ENCODE peak calls at places on chromosome 14, in six cellular contexts. N is HL-60; T is ovary; G is keratinocyte; J is CD4-positive, CD25-positive, alpha-beta regulatory T cell; C is pancreas. S is an unnamed sample. For H3K27me3, the result is how much of the 10 kb centered on the place peaks cover.

GRCh38 chr14:69535230-69535848 is 39.3 kb downstream of the CCDC177 start:
- DNase-seq in N (no peak), T (no peak), G (no peak), J (no peak), C (no peak), S (no peak)

GRCh38 chr14:77615231-77616132 is 955 bp downstream of the SPTLC2 start:
- DNase-seq in N (peak), T (no peak), G (no peak), J (peak), C (no peak), S (no peak)

GRCh38 chr14:84071061-84071460 is 1458.9 kb upstream of the FLRT2 start:
- DNase-seq in N (no peak), T (no peak), G (no peak), J (no peak), C (no peak), S (no peak)

GRCh38 chr14:75979071-75979571 is 2.7 kb downstream of the TGFB3 start:
- DNase-seq in N (peak), T (peak), G (no peak), J (peak), C (peak), S (no peak)

GRCh38 chr14:32047791-32048190 is 29.3 kb upstream of the ARHGAP5 start:
- DNase-seq in N (no peak), T (no peak), G (no peak), J (no peak), C (no peak), S (no peak)

GRCh38 chr14:56821177-56821576 is 10.9 kb upstream of the OTX2 start:
- DNase-seq in N (no peak), T (no peak), G (no peak), J (no peak), C (no peak), S (no peak)

GRCh38 chr14:67532998-67533753 is at the start of gene PLEKHH1:
- DNase-seq in N (peak), T (peak), G (no peak), J (peak), C (peak), S (no peak)

GRCh38 chr14:64536488-64537245 is 3.9 kb upstream of the HSPA2 start:
- DNase-seq in N (no peak), T (no peak), G (no peak), J (no peak), C (no peak), S (no peak)

GRCh38 chr14:69571879-69572633 is 2.6 kb downstream of the CCDC177 start:
- DNase-seq in N (peak), T (peak), G (no peak), J (peak), C (no peak), S (no peak)

GRCh38 chr14:84770030-84770429 is 759.9 kb upstream of the FLRT2 start:
- DNase-seq in N (no peak), T (no peak), G (no peak), J (no peak), C (no peak), S (no peak)

GRCh38 chr14:95498622-95499353 is 17.7 kb downstream of the SYNE3 start:
- DNase-seq in N (no peak), T (peak), G (no peak), J (no peak), C (no peak), S (no peak)

GRCh38 chr14:67221982-67222328 is 19.3 kb upstream of the PALS1 start:
- DNase-seq in N (no peak), T (no peak), G (no peak), J (no peak), C (no peak), S (no peak)

GRCh38 chr14:75548544-75548943 is 26.3 kb downstream of the BATF start:
- DNase-seq in N (no peak), T (no peak), G (no peak), J (no peak), C (no peak), S (no peak)

GRCh38 chr14:65019944-65020566 is 33.4 kb downstream of the FNTB start:
- DNase-seq in N (peak), T (peak), G (no peak), J (peak), C (peak), S (peak)

GRCh38 chr14:26687438-26687837 is 89.6 kb upstream of the NOVA1 start:
- DNase-seq in N (no peak), T (no peak), G (no peak), J (no peak), C (no peak), S (no peak)

GRCh38 chr14:67187210-67187609 is 2.0 kb upstream of the GARIN2 start:
- DNase-seq in N (no peak), T (no peak), G (peak), J (no peak), C (no peak), S (peak)

GRCh38 chr14:68654471-68654941 is 138.4 kb downstream of the ZFP36L1 start:
- DNase-seq in N (no peak), T (peak), G (no peak), J (no peak), C (peak), S (no peak)

GRCh38 chr14:22602853-22603252 is 4.8 kb downstream of the ABHD4 start:
- DNase-seq in N (no peak), T (no peak), G (no peak), J (no peak), C (no peak), S (no peak)

GRCh38 chr14:32761381-32761968 is 177.2 kb upstream of the NPAS3 start:
- DNase-seq in N (no peak), T (no peak), G (no peak), J (no peak), C (no peak), S (peak)

GRCh38 chr14:95502381-95502950 is 14.0 kb downstream of the SYNE3 start:
- DNase-seq in N (peak), T (no peak), G (no peak), J (no peak), C (no peak), S (no peak)

GRCh38 chr14:77120771-77121743 is 20.5 kb downstream of the ZDHHC22 start:
- DNase-seq in N (no peak), T (peak), G (no peak), J (peak), C (no peak), S (no peak)

GRCh38 chr14:21382886-21383847 is 652 bp downstream of the SUPT16H start:
- DNase-seq in N (peak), T (peak), G (no peak), J (peak), C (peak), S (no peak)

GRCh38 chr14:29339491-29339890 is 572.9 kb downstream of the FOXG1 start:
- DNase-seq in N (no peak), T (no peak), G (no peak), J (no peak), C (no peak), S (peak)

GRCh38 chr14:29220077-29220476 is 453.5 kb downstream of the FOXG1 start:
- DNase-seq in N (no peak), T (no peak), G (no peak), J (no peak), C (no peak), S (no peak)

GRCh38 chr14:85599939-85600338 is 70.0 kb downstream of the FLRT2 start:
- DNase-seq in N (peak), T (no peak), G (no peak), J (no peak), C (no peak), S (no peak)

GRCh38 chr14:24296341-24297157 is 3.0 kb downstream of the DHRS1 start:
- DNase-seq in N (peak), T (peak), G (peak), J (peak), C (peak), S (peak)

GRCh38 chr14:87186745-87187144 is 806.2 kb downstream of the GALC start:
- DNase-seq in N (no peak), T (no peak), G (no peak), J (no peak), C (no peak), S (no peak)

GRCh38 chr14:81390706-81391105 is 9.4 kb downstream of the STON2 start:
- DNase-seq in N (no peak), T (no peak), G (no peak), J (no peak), C (no peak), S (no peak)

GRCh38 chr14:97416550-97416949 is 619.4 kb downstream of the VRK1 start:
- DNase-seq in N (no peak), T (no peak), G (no peak), J (no peak), C (no peak), S (no peak)
- H3K27me3 ChIP-seq in N (under half), T (under half), G (under half), J (under half), C (under half), S (under half)

DNA sequence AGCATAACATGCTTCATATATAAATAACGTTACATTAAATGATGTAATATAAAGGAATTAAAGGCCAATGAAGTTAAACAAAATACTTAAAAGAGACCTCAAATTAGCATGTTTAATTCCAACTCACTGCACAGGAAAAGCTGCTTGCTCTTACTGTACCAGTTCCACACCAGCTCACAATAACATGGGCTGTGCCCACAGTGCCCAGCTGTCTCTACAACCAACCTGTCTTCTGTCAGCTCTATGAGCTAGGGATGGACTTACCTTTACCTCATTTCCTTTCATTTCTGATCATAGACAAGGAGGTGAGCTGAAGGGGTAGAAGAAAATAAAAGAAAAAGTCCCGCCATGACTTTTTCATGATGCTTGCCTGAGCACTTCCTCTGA is 64.8 kb downstream of the NKX2-1 start:
- DNase-seq in N (no peak), T (no peak), G (no peak), J (no peak), C (no peak), S (no peak)
- H3K27me3 ChIP-seq in N (under half), T (under half), G (under half), J (under half), C (under half), S (under half)

DNA sequence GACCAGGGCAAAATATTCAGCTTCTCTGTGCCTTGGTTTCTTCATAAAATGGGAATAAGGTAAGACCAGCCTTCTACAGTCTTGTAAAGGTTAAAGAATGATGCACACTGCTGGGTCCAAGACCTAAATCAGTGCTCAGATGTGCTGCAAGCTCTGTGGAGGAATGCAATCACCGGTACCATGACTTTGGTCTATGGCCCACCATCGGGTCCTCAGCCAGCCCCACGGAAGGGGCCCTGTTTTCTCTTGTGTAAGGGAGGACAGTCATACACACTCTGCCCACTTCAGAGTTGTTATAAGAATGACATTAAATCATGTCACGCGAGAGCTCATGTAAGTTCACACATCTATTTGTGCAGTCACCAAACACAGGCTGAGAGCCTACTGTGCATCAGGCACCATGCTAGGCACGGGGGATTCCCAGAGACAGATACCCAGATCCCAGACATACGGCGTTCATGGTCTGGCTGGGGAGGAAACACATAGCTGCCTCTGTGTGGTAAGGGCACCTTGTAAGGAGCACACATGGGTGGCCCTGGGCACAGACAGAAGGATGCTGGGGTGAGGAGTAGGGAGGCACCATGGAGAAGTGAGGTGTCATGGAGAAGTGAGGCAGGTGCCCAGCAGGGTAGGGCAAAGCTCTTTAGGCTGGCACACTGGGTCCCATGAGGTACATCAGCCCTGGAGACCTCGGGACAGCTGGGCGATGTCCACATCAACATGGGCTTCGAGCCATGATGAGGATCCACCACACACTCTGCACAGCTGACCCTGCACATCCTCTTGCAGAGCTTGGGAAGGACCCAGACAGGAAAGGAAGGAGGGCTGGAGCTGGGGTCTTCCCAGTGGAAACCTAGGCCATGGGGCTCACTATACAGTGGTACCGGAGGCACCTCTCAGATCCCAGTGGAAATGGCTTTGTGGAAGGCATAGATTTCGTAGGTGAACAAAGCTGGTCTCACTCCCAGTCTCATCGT is 190.4 kb upstream of the DIO3 start:
- DNase-seq in N (no peak), T (peak), G (no peak), J (no peak), C (no peak), S (no peak)
- H3K27me3 ChIP-seq in N (under half), T (under half), G (under half), J (under half), C (under half), S (under half)

GRCh38 chr14:74418031-74418430 is 8.0 kb downstream of the SYNDIG1L start:
- DNase-seq in N (no peak), T (no peak), G (no peak), J (no peak), C (no peak), S (no peak)
- H3K27me3 ChIP-seq in N (under half), T (under half), G (under half), J (under half), C (under half), S (under half)

GRCh38 chr14:36591482-36591881 is 9.1 kb upstream of the NKX2-8 start:
- DNase-seq in N (no peak), T (no peak), G (no peak), J (no peak), C (no peak), S (no peak)
- H3K27me3 ChIP-seq in N (under half), T (under half), G (under half), J (under half), C (under half), S (under half)

DNA sequence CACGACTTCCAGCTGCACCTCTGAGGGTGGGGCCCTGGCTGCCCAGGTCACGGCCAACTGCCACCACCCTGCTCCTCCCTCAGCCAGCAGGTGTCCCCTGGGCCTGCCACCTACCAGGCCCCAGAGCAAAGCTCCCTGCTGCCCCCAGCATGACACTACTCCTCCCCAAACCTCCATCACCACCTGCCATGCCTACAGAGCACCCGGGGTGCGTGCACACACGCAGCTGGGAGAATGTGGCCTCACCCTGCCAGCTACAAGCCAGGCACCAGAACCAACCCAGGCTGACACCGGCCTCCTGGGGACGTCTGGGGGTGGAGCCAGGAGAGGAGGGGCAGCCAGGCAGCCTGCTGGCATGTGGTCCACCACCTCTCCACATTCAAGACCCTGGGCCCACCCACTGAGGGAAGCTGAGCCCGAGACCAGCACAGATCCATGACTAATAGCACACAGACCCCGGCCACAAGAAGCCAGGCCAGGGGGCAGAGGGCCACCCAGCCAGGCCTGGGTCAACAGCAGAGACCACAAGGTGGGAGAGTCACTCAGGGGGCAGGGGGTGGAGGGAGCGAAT is 3.4 kb downstream of the JAG2 start:
- DNase-seq in N (no peak), T (no peak), G (no peak), J (no peak), C (no peak), S (no peak)
- H3K27me3 ChIP-seq in N (under half), T (under half), G (under half), J (under half), C (under half), S (under half)

GRCh38 chr14:93788307-93788556 is at the start of gene PRIMA1:
- DNase-seq in N (no peak), T (no peak), G (no peak), J (no peak), C (no peak), S (no peak)

GRCh38 chr14:93788557-93789365 is 476 bp upstream of the PRIMA1 start:
- DNase-seq in N (no peak), T (peak), G (no peak), J (no peak), C (no peak), S (no peak)

GRCh38 chr14:93789366-93790130 is 1.3 kb upstream of the PRIMA1 start:
- DNase-seq in N (no peak), T (no peak), G (no peak), J (no peak), C (no peak), S (no peak)

GRCh38 chr14:93785423-93785822 is 2.9 kb downstream of the PRIMA1 start:
- DNase-seq in N (no peak), T (no peak), G (no peak), J (no peak), C (no peak), S (no peak)

DNA sequence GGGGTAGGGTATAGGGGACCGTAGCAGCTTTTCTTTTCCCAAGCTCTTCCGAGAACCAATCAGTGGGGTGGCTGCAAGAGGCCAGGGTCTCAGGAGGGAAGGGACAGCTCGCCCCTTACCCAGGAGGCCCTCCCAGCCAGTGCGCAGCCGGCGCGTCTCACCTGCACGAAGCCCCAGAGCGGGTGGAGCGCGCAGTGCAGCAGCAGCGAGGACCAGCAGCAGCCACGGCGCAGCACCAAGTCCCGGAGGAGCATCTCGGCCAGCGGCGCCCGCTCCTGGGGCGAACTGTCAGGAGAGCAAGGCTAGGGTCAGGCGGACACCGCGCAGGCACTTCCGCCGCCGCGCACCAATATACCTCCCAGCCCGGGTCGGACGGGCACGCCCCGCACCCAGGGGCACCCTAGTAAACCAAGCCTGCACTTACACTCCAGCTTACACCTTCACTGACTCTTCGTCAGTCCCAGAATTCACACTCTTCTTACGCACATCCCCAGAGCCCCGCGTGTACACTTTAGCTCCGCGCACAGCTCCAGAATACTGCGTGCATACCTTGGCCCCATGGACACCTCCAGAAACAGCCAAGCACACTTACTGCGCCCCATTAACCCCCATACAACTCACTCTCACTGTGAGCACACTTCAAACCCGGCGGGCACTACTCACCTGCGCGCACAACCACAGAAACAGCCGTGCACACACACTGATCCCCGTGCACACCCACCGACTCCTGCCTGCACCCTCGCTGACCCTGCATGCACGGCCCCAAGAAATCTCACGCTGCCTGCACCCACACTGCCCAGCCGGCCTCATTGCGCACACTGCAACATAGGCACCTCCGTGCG is 599 bp downstream of the PRIMA1 start:
- DNase-seq in N (no peak), T (no peak), G (no peak), J (no peak), C (no peak), S (no peak)
- H3K27me3 ChIP-seq in N (under half), T (under half), G (under half), J (under half), C (under half), S (under half)

GRCh38 chr14:100671386-100671901 is 55.2 kb upstream of the DLK1 start:
- DNase-seq in N (no peak), T (no peak), G (no peak), J (no peak), C (no peak), S (no peak)
- H3K27me3 ChIP-seq in N (under half), T (under half), G (half or more), J (under half), C (under half), S (half or more)

GRCh38 chr14:63283501-63284248 is 35.1 kb downstream of the GPHB5 start:
- DNase-seq in N (no peak), T (no peak), G (no peak), J (no peak), C (no peak), S (no peak)
- H3K27me3 ChIP-seq in N (under half), T (under half), G (under half), J (under half), C (under half), S (under half)